ENCODE peak calls at places on chromosomes 5 and 9, in four cellular contexts. A is CD4-positive, CD25-positive, alpha-beta regulatory T cell; R is naive thymus-derived CD8-positive, alpha-beta T cell; B is tibial nerve. Q is an unnamed sample.

GRCh38 chr9:137673871-137674270 is 55.1 kb downstream of the EHMT1 start:
- DNase-seq in R (no peak), A (no peak), B (no peak), Q (no peak)

GRCh38 chr5:135433626-135434426 is 13.3 kb downstream of the DCANP1 start:
- DNase-seq in A (no peak), R (no peak), B (no peak), Q (peak; percentile 7)

GRCh38 chr5:24905123-24905522 is 260.3 kb upstream of the CDH10 start:
- DNase-seq in B (no peak), R (no peak), A (no peak), Q (peak; percentile 74)

GRCh38 chr5:55636711-55637110 is 75.4 kb downstream of the SLC38A9 start:
- DNase-seq in R (no peak), A (no peak), B (peak; percentile 68), Q (no peak)

GRCh38 chr5:96259211-96259772 is 173.8 kb downstream of the PCSK1 start:
- DNase-seq in A (no peak), R (no peak), B (no peak), Q (peak; percentile 68)

GRCh38 chr5:136053336-136054121 is 24.7 kb downstream of the TGFBI start:
- DNase-seq in A (no peak), B (peak; percentile 44), R (no peak), Q (no peak)

GRCh38 chr5:73336366-73336765 is 112.2 kb downstream of the FOXD1 start:
- DNase-seq in A (no peak), R (no peak), B (no peak), Q (no peak)

GRCh38 chr9:36871606-36872005 is 162.5 kb downstream of the PAX5 start:
- DNase-seq in B (no peak), R (no peak), A (no peak), Q (no peak)

GRCh38 chr5:171336486-171337206 is 27.6 kb downstream of the TLX3 start:
- DNase-seq in B (peak; percentile 13), R (no peak), A (no peak), Q (no peak)

GRCh38 chr9:90107021-90107771 is 502.4 kb downstream of the GADD45G start:
- DNase-seq in B (peak; percentile 49), A (no peak), R (no peak), Q (no peak)

GRCh38 chr5:107486489-107486888 is 184.2 kb downstream of the EFNA5 start:
- DNase-seq in A (peak; percentile 23), B (no peak), R (no peak), Q (peak; percentile 51)

GRCh38 chr9:137095664-137096517 is 9.1 kb downstream of the MAN1B1 start:
- DNase-seq in R (peak; percentile 77), A (peak; percentile 92), B (no peak), Q (no peak)

GRCh38 chr9:129312251-129312650 is 134.2 kb upstream of the IER5L start:
- DNase-seq in A (no peak), R (no peak), B (no peak), Q (no peak)

GRCh38 chr9:135726138-135726853 is 24.3 kb downstream of the KCNT1 start:
- DNase-seq in B (no peak), R (no peak), A (no peak), Q (no peak)

GRCh38 chr5:59840200-59840601 is 53.3 kb downstream of the PDE4D start:
- DNase-seq in R (no peak), B (no peak), A (no peak), Q (no peak)

GRCh38 chr5:72722792-72723402 is 93.6 kb upstream of the TNPO1 start:
- DNase-seq in A (no peak), R (no peak), B (no peak), Q (no peak)

GRCh38 chr5:96687812-96688453 is 25.8 kb downstream of the CAST start:
- DNase-seq in R (no peak), B (no peak), A (peak; percentile 37), Q (peak; percentile 69)

GRCh38 chr9:91477106-91477505 is 53.5 kb upstream of the NFIL3 start:
- DNase-seq in B (no peak), A (no peak), R (no peak), Q (no peak)

GRCh38 chr9:125433461-125434001 is 171.9 kb downstream of the GAPVD1 start:
- DNase-seq in B (no peak), R (no peak), A (no peak), Q (no peak)

GRCh38 chr9:133401588-133401987 is 16.2 kb downstream of the REXO4 start:
- DNase-seq in A (no peak), R (no peak), B (no peak), Q (no peak)

GRCh38 chr9:136137321-136138054 is 18.8 kb upstream of the TMEM250 start:
- DNase-seq in R (no peak), B (no peak), A (no peak), Q (no peak)

GRCh38 chr9:1337169-1337568 is 287.0 kb downstream of the DMRT2 start:
- DNase-seq in A (no peak), R (no peak), B (no peak), Q (no peak)

GRCh38 chr5:118937393-118938061 is 50.8 kb downstream of the DTWD2 start:
- DNase-seq in B (no peak), R (no peak), A (no peak), Q (no peak)

GRCh38 chr5:18325431-18325830 is 691.2 kb downstream of the TAF11L14 start:
- DNase-seq in B (no peak), A (no peak), R (no peak), Q (no peak)

GRCh38 chr9:69857131-69857530 is 36.5 kb downstream of the CFAP95 start:
- DNase-seq in A (no peak), R (no peak), B (no peak), Q (no peak)

GRCh38 chr5:126339215-126339805 is 83.9 kb upstream of the GRAMD2B start:
- DNase-seq in B (peak; percentile 87), R (peak; percentile 9), A (peak; percentile 62), Q (peak; percentile 61)

GRCh38 chr9:135076143-135076875 is 11.2 kb upstream of the OLFM1 start:
- DNase-seq in B (no peak), R (no peak), A (no peak), Q (no peak)

GRCh38 chr5:172283020-172283861 is at the start of gene UBTD2:
- DNase-seq in A (peak; percentile 72), B (peak; percentile 75), R (peak; percentile 59), Q (no peak)

GRCh38 chr9:95764490-95764889 is 111.0 kb upstream of the ERCC6L2 start:
- DNase-seq in R (no peak), B (no peak), A (no peak), Q (no peak)

GRCh38 chr9:104843644-104844226 is 79.8 kb downstream of the NIPSNAP3B start:
- DNase-seq in R (no peak), B (no peak), A (no peak), Q (no peak)

GRCh38 chr5:97528941-97529340 is 345.9 kb upstream of the RIOK2 start:
- DNase-seq in R (no peak), B (no peak), A (no peak), Q (no peak)

GRCh38 chr9:115006660-115007059 is 76.3 kb upstream of the TNFSF8 start:
- DNase-seq in R (no peak), B (no peak), A (no peak), Q (peak; percentile 36)

Q was measured in AML-193.